ENCODE peak calls at places on chromosomes 1 and 21, in six cellular contexts. T is H9, P is trophoblast cell, B is H1, G is IMR-90, Q is neuronal stem cell. L is an unnamed sample.

GRCh38 chr1:216898801-216899200 is 175.6 kb upstream of the ESRRG start:
- DNase-seq in T (no peak), P (peak), B (no peak), G (no peak), Q (no peak), L (no peak)

GRCh38 chr21:42238185-42238934 is 19.4 kb downstream of the ABCG1 start:
- DNase-seq in T (no peak), P (peak), B (no peak), G (no peak), Q (no peak), L (no peak)

GRCh38 chr1:155648207-155649147 is 38.5 kb downstream of the MSTO1 start:
- DNase-seq in T (peak), P (peak), B (peak), G (peak), Q (peak), L (peak)

GRCh38 chr1:26035203-26035958 is 10.5 kb downstream of the SLC30A2 start:
- DNase-seq in T (peak), P (peak), B (peak), G (peak), Q (peak), L (peak)

GRCh38 chr1:9118186-9118585 is 10.7 kb downstream of the GPR157 start:
- DNase-seq in T (no peak), P (no peak), B (no peak), G (no peak), Q (no peak), L (no peak)

GRCh38 chr1:82840192-82840591 is 1039.5 kb downstream of the ADGRL2 start:
- DNase-seq in T (no peak), P (no peak), B (no peak), G (no peak), Q (no peak), L (no peak)

GRCh38 chr1:204207136-204207616 is 6.6 kb downstream of the GOLT1A start:
- DNase-seq in T (peak), P (peak), B (peak), G (no peak), Q (peak), L (peak)

GRCh38 chr1:162855461-162856150 is 5.4 kb downstream of the CCDC190 start:
- DNase-seq in T (no peak), P (no peak), B (no peak), G (peak), Q (no peak), L (no peak)

GRCh38 chr1:9273177-9273576 is 19.5 kb upstream of the SPSB1 start:
- DNase-seq in T (no peak), P (no peak), B (no peak), G (no peak), Q (no peak), L (no peak)

GRCh38 chr1:115609021-115609420 is 32.7 kb upstream of the VANGL1 start:
- DNase-seq in T (no peak), P (no peak), B (no peak), G (no peak), Q (no peak), L (no peak)

GRCh38 chr1:237428809-237429208 is 386.8 kb downstream of the RYR2 start:
- DNase-seq in T (no peak), P (no peak), B (no peak), G (no peak), Q (no peak), L (no peak)

GRCh38 chr1:24745711-24746582 is 700 bp downstream of the CLIC4 start:
- DNase-seq in T (no peak), P (peak), B (no peak), G (peak), Q (no peak), L (peak)

GRCh38 chr1:174206148-174206826 is 47.0 kb downstream of the RABGAP1L start:
- DNase-seq in T (no peak), P (no peak), B (no peak), G (no peak), Q (no peak), L (no peak)

GRCh38 chr1:162219461-162219860 is 150.0 kb downstream of the NOS1AP start:
- DNase-seq in T (no peak), P (no peak), B (no peak), G (no peak), Q (no peak), L (no peak)

GRCh38 chr1:206715120-206715519 is 30.4 kb downstream of the MAPKAPK2 start:
- DNase-seq in T (no peak), P (no peak), B (no peak), G (no peak), Q (no peak), L (no peak)

GRCh38 chr1:181141431-181141910 is 53.0 kb downstream of the IER5 start:
- DNase-seq in T (no peak), P (peak), B (no peak), G (peak), Q (no peak), L (peak)

GRCh38 chr1:209655412-209655811 is 3.2 kb upstream of the LAMB3 start:
- DNase-seq in T (no peak), P (no peak), B (no peak), G (no peak), Q (no peak), L (no peak)
- H4K91ac ChIP-seq in T (no peak), P (no peak), B (no peak), G (no peak), Q (no peak), L (no peak)

GRCh38 chr1:89360716-89361115 is 3.1 kb upstream of the GBP6 start:
- DNase-seq in T (no peak), P (no peak), B (no peak), G (no peak), Q (no peak), L (no peak)

GRCh38 chr1:89361681-89362080 is 2.2 kb upstream of the GBP6 start:
- DNase-seq in T (peak), P (no peak), B (no peak), G (no peak), Q (no peak), L (no peak)

GRCh38 chr1:89365206-89365605 is 1.3 kb downstream of the GBP6 start:
- DNase-seq in T (no peak), P (no peak), B (no peak), G (no peak), Q (no peak), L (no peak)

GRCh38 chr1:89363196-89363595 is 663 bp upstream of the GBP6 start:
- DNase-seq in T (no peak), P (peak), B (no peak), G (peak), Q (no peak), L (peak)

DNA sequence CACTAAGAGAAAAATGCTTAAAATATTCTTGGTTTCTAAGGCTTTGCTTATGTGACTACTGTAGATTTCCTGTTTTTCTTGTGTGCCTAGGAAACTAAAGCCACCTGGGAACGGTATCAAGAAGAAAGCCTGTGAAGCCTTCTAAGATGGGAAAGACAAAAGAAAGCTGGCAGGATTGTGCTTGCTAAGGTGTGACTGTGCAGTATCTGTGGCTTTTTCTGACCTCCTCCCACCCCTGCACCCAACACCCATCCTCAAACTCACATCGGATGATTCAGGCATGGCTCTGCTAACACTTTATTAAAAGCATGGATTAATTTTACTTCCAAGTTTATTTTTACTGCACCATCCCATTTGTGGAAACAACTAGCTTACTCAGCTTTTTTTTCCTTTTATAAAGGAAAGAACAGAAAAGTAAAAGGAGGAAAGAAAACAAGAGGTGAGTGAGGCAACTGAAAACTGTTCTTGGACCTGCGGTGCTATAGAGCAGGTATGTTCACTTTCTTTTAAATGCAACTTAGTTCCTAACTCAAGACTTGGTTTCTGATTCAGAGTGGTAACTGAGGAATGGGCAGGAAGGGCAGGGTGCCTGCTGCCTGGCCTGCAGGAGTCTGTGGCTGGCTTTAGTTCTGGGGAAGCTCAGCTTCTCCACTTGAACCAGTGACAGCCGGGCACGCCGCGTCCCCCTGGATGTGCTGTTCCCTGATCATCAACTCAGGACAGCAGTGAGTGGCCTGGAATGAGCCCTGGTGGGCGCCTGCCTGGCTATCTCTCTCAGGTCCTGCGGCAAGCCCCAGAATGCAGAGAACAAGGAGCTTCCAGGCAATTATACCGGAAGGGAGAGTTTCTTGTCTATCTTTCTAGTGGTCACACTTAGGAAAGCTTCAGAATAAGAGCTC is at the start of gene GBP6:
- DNase-seq in T (peak), P (peak), B (no peak), G (no peak), Q (no peak), L (peak)
- H2AFZ ChIP-seq in T (no peak), P (no peak), B (no peak), G (no peak), Q (peak), L (no peak)

DNA sequence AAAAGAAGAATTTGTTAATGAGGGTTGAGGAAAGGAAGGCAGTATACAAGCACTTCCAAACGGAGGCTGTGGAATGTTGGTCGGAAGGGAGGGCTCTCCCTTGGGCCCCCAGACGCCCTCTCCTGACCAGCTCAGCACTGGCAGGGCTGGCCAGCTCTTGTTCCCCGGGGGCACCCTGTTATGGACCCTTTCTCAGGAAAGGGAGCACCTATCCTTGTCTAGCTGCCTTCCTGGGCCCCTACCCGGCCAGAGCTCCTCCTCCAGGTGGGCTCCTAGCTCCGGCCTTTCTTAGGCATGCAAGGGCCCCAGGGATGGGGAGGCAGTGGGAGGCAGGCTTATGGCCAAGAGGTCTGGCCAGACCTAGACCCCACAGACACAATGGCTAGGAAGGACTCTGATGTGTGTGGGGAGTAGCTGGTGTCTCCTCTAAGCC is 926 bp downstream of the BLACAT1 start:
- DNase-seq in T (peak), P (no peak), B (no peak), G (no peak), Q (no peak), L (no peak)
- H2BK5ac ChIP-seq in T (no peak), P (no peak), B (peak), G (no peak), Q (peak), L (no peak)

DNA sequence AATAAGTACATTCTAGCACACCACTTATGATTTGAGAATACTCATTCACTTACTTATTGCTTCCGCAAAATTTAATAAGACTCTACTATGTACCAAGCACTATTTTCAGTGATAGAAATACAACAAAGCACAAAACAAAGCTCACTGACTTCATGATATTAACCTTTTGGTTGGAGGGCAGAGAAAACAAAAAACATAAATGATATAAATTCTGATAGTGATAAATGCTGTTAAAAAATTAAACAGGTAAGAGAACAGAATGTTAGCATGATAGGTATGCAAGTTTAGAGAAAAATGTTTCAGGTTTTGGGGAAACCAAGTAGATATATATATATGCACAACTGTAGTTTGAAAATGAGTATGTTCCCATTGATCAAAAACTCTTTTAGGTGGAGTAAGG is 1.2 kb downstream of the LRRC40 start:
- DNase-seq in T (no peak), P (no peak), B (no peak), G (no peak), Q (no peak), L (no peak)
- H4K91ac ChIP-seq in T (no peak), P (no peak), B (no peak), G (no peak), Q (no peak), L (no peak)

GRCh38 chr1:211476200-211476849 is 15.6 kb downstream of the RD3 start:
- DNase-seq in T (peak), P (peak), B (no peak), G (peak), Q (peak), L (peak)

GRCh38 chr1:211474426-211474825 is 17.5 kb downstream of the RD3 start:
- DNase-seq in T (no peak), P (no peak), B (no peak), G (no peak), Q (no peak), L (no peak)

GRCh38 chr1:211469938-211470529 is 21.9 kb downstream of the RD3 start:
- DNase-seq in T (peak), P (peak), B (peak), G (peak), Q (peak), L (peak)

GRCh38 chr1:211472724-211473123 is 19.2 kb downstream of the RD3 start:
- DNase-seq in T (no peak), P (peak), B (no peak), G (no peak), Q (no peak), L (no peak)

DNA sequence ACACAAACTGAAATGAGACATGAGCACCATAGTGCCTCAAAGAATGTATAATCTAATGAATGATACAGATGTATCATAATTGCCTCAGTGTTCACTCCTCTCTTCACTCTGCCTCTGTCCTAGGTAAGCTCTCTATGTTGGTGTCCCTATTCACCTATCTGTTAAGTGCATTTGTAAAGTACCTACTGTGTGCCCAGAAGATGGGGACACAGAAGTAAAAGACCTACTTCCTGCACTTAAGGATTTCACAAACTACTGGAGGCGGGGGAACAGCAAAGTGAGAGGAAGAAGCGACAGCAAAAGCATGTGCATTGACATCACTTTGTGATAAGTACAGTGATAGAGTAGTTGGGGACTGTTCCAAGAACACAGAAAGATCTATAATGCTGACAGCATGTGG is 18.1 kb downstream of the RD3 start:
- DNase-seq in T (no peak), P (no peak), B (no peak), G (no peak), Q (no peak), L (no peak)
- H2AFZ ChIP-seq in T (no peak), P (no peak), B (no peak), G (no peak), Q (no peak), L (no peak)

DNA sequence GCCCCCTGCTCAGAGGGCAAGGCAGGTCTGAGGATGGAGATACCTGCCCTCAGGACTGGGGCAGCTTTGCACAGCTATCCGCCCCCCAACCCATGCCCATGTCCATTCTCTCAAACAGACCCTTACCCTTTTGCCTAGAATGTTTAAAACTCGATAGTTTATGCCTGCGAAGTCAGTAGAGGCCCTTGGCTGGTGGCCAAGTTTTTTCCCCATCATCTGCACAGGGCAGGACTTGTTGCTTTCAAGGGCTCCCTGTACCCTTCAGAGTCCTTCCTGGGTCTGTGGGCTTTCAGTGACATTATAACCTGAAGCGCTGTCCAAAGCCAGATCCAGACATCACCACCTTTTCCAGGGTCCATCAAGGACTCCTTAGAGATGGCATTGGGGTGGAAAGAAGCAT is 148.7 kb upstream of the ZNF644 start:
- DNase-seq in T (no peak), P (no peak), B (no peak), G (no peak), Q (no peak), L (no peak)
- H2BK5ac ChIP-seq in T (no peak), P (no peak), B (no peak), G (no peak), Q (no peak), L (no peak)

GRCh38 chr1:230878584-230878975 is 10.3 kb upstream of the C1orf198 start:
- DNase-seq in T (no peak), P (no peak), B (no peak), G (peak), Q (no peak), L (peak)

GRCh38 chr1:230877924-230878583 is 9.7 kb upstream of the C1orf198 start:
- DNase-seq in T (no peak), P (no peak), B (no peak), G (no peak), Q (no peak), L (no peak)

GRCh38 chr1:230875370-230875769 is 7.0 kb upstream of the C1orf198 start:
- DNase-seq in T (no peak), P (peak), B (no peak), G (no peak), Q (no peak), L (no peak)

GRCh38 chr1:230876660-230877059 is 8.3 kb upstream of the C1orf198 start:
- DNase-seq in T (no peak), P (peak), B (no peak), G (no peak), Q (no peak), L (no peak)

DNA sequence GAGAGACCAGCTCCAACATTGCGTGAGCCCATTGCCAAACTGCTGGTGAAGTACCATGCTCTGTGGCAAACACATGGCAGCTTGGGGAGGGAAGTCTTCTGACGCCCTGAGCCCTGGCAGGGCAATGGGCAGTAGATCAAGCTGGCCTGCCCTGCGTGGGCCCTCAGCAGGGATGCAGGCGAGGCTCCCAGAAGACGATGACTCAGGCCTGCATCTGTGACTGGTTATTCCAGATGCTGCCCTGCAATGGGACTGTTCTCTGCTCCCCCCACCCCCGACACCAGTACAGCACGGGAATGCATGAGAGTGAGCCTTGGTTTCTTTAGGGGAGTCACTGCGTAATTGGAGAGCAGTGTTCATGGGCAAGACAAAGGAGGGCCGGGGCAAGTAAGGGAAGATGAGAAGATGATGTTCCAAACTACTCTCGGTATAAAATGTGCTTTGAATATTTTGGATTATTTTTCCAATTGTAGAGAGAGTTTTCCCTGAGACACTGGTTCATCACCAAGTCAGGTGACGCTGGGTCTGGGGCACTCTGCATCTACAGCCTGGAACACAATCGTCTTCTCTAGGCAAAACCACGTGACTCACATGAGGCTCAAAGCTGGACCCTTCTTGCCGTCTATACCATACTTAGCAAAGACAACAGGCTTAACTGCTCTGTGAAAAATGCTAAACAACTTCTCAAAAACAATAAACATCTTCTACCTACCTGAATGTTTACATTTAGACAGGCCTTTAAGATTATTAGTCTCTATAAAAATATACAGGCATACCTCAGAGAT is 9.0 kb upstream of the C1orf198 start:
- DNase-seq in T (no peak), P (peak), B (no peak), G (peak), Q (no peak), L (peak)
- H4K91ac ChIP-seq in T (no peak), P (no peak), B (no peak), G (peak), Q (peak), L (peak)

GRCh38 chr1:214658785-214659184 is 55.8 kb downstream of the CENPF start:
- DNase-seq in T (no peak), P (peak), B (no peak), G (peak), Q (no peak), L (peak)
- H2AFZ ChIP-seq in T (no peak), P (no peak), B (no peak), G (no peak), Q (no peak), L (no peak)

L was measured in mesenchymal stem cell.